ENCODE peak calls at places on chromosomes 2 and 18, in eight cellular contexts. V is H1; J is NK-92 treated with Interleukin-12 subunit alpha and Interleukin-12 subunit beta, amount 100 ng/mL, for 24 hours; A is NCI-H526; N is stimulated activated CD4-positive, alpha-beta T cell treated with anti-CD3 and anti-CD28 coated beads, Interleukin-4, amount 100 ng/mL, for 4 hours; K is skeletal muscle cell; L is NCI-H774; U is OCI-M1. W is an unnamed sample.
A peak's percentile ranks its signal among the peaks of the same experiment; 100 is the strongest.

GRCh38 chr2:104848526-104848925 is 5.4 kb upstream of the POU3F3 start:
- DNase-seq in V (no peak), J (no peak), A (no peak), N (no peak), K (no peak), L (no peak), U (no peak), W (no peak)

GRCh38 chr18:29191263-29191662 is 1014.3 kb upstream of the CDH2 start:
- DNase-seq in V (no peak), J (no peak), A (peak; percentile 0), N (no peak), K (no peak), L (no peak), U (peak; percentile 18), W (no peak)

GRCh38 chr18:49886891-49887764 is 73.8 kb upstream of the ACAA2 start:
- DNase-seq in V (peak; percentile 54), J (no peak), A (peak; percentile 12), N (no peak), K (no peak), L (no peak), U (no peak), W (no peak)

GRCh38 chr2:119475225-119475856 is 43.7 kb downstream of the TMEM37 start:
- DNase-seq in V (peak; percentile 62), J (no peak), A (peak; percentile 62), N (no peak), K (no peak), L (no peak), U (no peak), W (no peak)

GRCh38 chr2:54772110-54772509 is 48.6 kb downstream of the EML6 start:
- DNase-seq in V (no peak), J (no peak), A (no peak), N (no peak), K (no peak), L (no peak), U (no peak), W (no peak)

GRCh38 chr18:10560457-10561045 is 34.7 kb downstream of the NAPG start:
- DNase-seq in V (peak; percentile 91), J (no peak), A (peak; percentile 77), N (peak; percentile 49), K (peak; percentile 26), L (peak; percentile 17), U (peak; percentile 86), W (no peak)

GRCh38 chr18:78828131-78828530 is 151.5 kb upstream of the SALL3 start:
- DNase-seq in V (no peak), J (no peak), A (no peak), N (no peak), K (no peak), L (no peak), U (no peak), W (no peak)

GRCh38 chr2:58571181-58571852 is 330.2 kb upstream of the FANCL start:
- DNase-seq in V (peak; percentile 53), J (no peak), A (peak; percentile 76), N (no peak), K (peak; percentile 25), L (peak; percentile 32), U (peak; percentile 91), W (no peak)

GRCh38 chr2:96538487-96539214 is 2.1 kb downstream of the ARID5A start:
- DNase-seq in V (peak; percentile 88), J (peak; percentile 78), A (peak; percentile 64), N (peak; percentile 81), K (no peak), L (no peak), U (no peak), W (peak; percentile 82)

GRCh38 chr18:48161911-48162698 is 231.6 kb upstream of the SMAD2 start:
- DNase-seq in V (no peak), J (no peak), A (peak; percentile 48), N (no peak), K (no peak), L (peak; percentile 81), U (peak; percentile 47), W (no peak)